ENCODE peak calls at places on chromosomes 16 and 17, in nine cellular contexts. H is activated CD4-positive, alpha-beta T cell treated with anti-CD3 and anti-CD28 coated beads, Interleukin-2, amount 10 ng/mL, durations not matched to agents 7 days and 5 days; U is ACHN; K is aorta; Z is kidney glomerular epithelial cell; L is DMS153; T is stimulated activated CD4-positive, alpha-beta T cell treated with anti-CD3 and anti-CD28 coated beads, Interleukin-12 subunit alpha, Interleukin-12 subunit beta, amount 100 ng/mL, for 4 hours; C is RCC 7860; A is fibroblast of the aortic adventitia. N is an unnamed sample.
A peak's percentile ranks its signal among the peaks of the same experiment; 100 is the strongest.

GRCh38 chr16:73506568-73507056 is 458.7 kb upstream of the ZFHX3 start:
- DNase-seq in U (no peak), H (no peak), L (no peak), C (no peak), K (no peak), Z (no peak), T (no peak), A (no peak), N (no peak)

GRCh38 chr17:20852541-20853370 is 190.1 kb downstream of the USP22 start:
- DNase-seq in C (no peak), H (peak; percentile 22), L (peak; percentile 1), A (peak; percentile 16), T (no peak), Z (no peak), U (no peak), K (peak; percentile 79), N (peak; percentile 31)

GRCh38 chr16:79169239-79169638 is 431.3 kb downstream of the MAF start:
- DNase-seq in L (no peak), H (peak; percentile 50), T (no peak), A (no peak), K (no peak), Z (no peak), U (no peak), C (peak; percentile 79), N (peak; percentile 23)

GRCh38 chr17:5955764-5956163 is 114.4 kb upstream of the WSCD1 start:
- DNase-seq in C (no peak), Z (no peak), H (no peak), U (no peak), A (no peak), L (no peak), K (no peak), T (no peak), N (no peak)

GRCh38 chr17:45341389-45342158 is 24.8 kb upstream of the MAP3K14 start:
- DNase-seq in T (no peak), C (peak; percentile 98), L (peak; percentile 88), H (no peak), A (peak; percentile 90), U (peak; percentile 97), Z (peak; percentile 92), K (peak; percentile 86), N (peak; percentile 62)

GRCh38 chr16:78045865-78046581 is 23.7 kb downstream of the CLEC3A start:
- DNase-seq in H (peak; percentile 47), T (peak; percentile 10), C (no peak), U (peak; percentile 85), K (peak; percentile 92), A (peak; percentile 35), L (no peak), Z (peak; percentile 31), N (peak; percentile 22)

GRCh38 chr17:63203652-63204051 is 237.6 kb downstream of the TANC2 start:
- DNase-seq in L (no peak), T (no peak), H (no peak), C (no peak), A (no peak), U (no peak), K (no peak), Z (no peak), N (no peak)

GRCh38 chr16:66701516-66701915 is 5.0 kb upstream of the CMTM4 start:
- DNase-seq in H (no peak), T (no peak), C (no peak), A (no peak), U (no peak), K (no peak), Z (no peak), L (no peak), N (no peak)

GRCh38 chr17:4998027-4998665 is 396 bp downstream of the KIF1C start:
- DNase-seq in H (no peak), A (no peak), K (peak; percentile 88), Z (no peak), T (no peak), C (no peak), L (no peak), U (no peak), N (no peak)

GRCh38 chr17:3980381-3980975 is 16.2 kb upstream of the ATP2A3 start:
- DNase-seq in C (no peak), U (no peak), K (peak; percentile 67), A (no peak), H (no peak), Z (no peak), L (no peak), T (no peak), N (no peak)

GRCh38 chr17:34254146-34254545 is 939 bp upstream of the CCL2 start:
- DNase-seq in C (peak; percentile 74), K (no peak), A (peak; percentile 96), Z (peak; percentile 65), U (peak; percentile 33), T (no peak), L (no peak), H (no peak), N (no peak)

GRCh38 chr16:17283022-17283421 is 187.7 kb downstream of the XYLT1 start:
- DNase-seq in T (no peak), H (no peak), Z (no peak), K (no peak), C (no peak), L (no peak), A (no peak), U (no peak), N (no peak)

GRCh38 chr17:8073627-8074485 is 13.7 kb downstream of the ALOX12B start:
- DNase-seq in T (peak; percentile 90), K (peak; percentile 93), H (peak; percentile 85), C (peak; percentile 28), L (no peak), Z (peak; percentile 48), A (peak; percentile 55), U (peak; percentile 68), N (peak; percentile 52)

GRCh38 chr16:86492961-86493639 is 17.2 kb upstream of the FOXF1 start:
- DNase-seq in T (no peak), Z (no peak), K (peak; percentile 25), C (no peak), U (no peak), A (no peak), H (no peak), L (no peak), N (no peak)

GRCh38 chr17:65489413-65490170 is 71.9 kb downstream of the AXIN2 start:
- DNase-seq in U (no peak), K (no peak), H (no peak), A (no peak), L (no peak), T (no peak), C (no peak), Z (no peak), N (no peak)

GRCh38 chr16:56343661-56344517 is 81.5 kb downstream of the AMFR start:
- DNase-seq in L (no peak), U (no peak), H (no peak), Z (no peak), K (peak; percentile 67), C (no peak), T (no peak), A (no peak), N (peak; percentile 68)

GRCh38 chr17:607341-608060 is 107.1 kb downstream of the VPS53 start:
- DNase-seq in C (no peak), H (no peak), K (no peak), U (no peak), L (no peak), T (no peak), Z (no peak), A (no peak), N (peak; percentile 60)

GRCh38 chr17:41496803-41497484 is 7.2 kb upstream of the KRT36 start:
- DNase-seq in T (peak; percentile 37), A (peak; percentile 74), K (no peak), C (peak; percentile 89), Z (peak; percentile 88), H (peak; percentile 76), L (peak; percentile 90), U (peak; percentile 97), N (peak; percentile 70)

GRCh38 chr16:54927125-54928015 is 3.3 kb upstream of the IRX5 start:
- DNase-seq in U (no peak), T (no peak), A (peak; percentile 5), C (no peak), K (no peak), Z (no peak), H (no peak), L (peak; percentile 4), N (no peak)

GRCh38 chr17:1043601-1044251 is 46.8 kb downstream of the TIMM22 start:
- DNase-seq in K (peak; percentile 92), Z (no peak), A (no peak), H (no peak), U (no peak), L (no peak), T (no peak), C (no peak), N (no peak)

GRCh38 chr17:81849457-81849856 is 10.9 kb downstream of the P4HB start:
- DNase-seq in Z (no peak), T (no peak), C (no peak), A (no peak), U (no peak), K (no peak), H (no peak), L (no peak), N (no peak)

GRCh38 chr17:55200904-55201608 is 63.7 kb upstream of the HLF start:
- DNase-seq in A (no peak), T (no peak), K (no peak), C (no peak), H (no peak), Z (no peak), U (no peak), L (no peak), N (peak; percentile 18)

GRCh38 chr17:28500712-28501379 is 5.3 kb upstream of the FOXN1 start:
- DNase-seq in L (no peak), T (no peak), U (no peak), K (no peak), H (no peak), A (no peak), C (no peak), Z (no peak), N (peak; percentile 18)